ENCODE peak calls at places on chromosomes 1 and 21, in four cellular contexts. E is tibial nerve, V is aorta, F is OCI-LY7. K is an unnamed sample. For H3K4me1, the result is how much of the 10 kb centered on the place peaks cover.

GRCh38 chr1:185152187-185152767 is 4.5 kb downstream of the TRMT1L start:
- DNase-seq in E (no peak), V (no peak), F (no peak), K (no peak)

GRCh38 chr1:218547901-218548730 is 203.0 kb downstream of the TGFB2 start:
- DNase-seq in E (no peak), V (no peak), F (no peak), K (no peak)

GRCh38 chr1:233780049-233780448 is 124.4 kb upstream of the SLC35F3 start:
- DNase-seq in E (no peak), V (no peak), F (no peak), K (no peak)

GRCh38 chr1:210536263-210536961 is 207.7 kb downstream of the HHAT start:
- DNase-seq in E (no peak), V (no peak), F (no peak), K (no peak)

GRCh38 chr1:150567717-150568561 is 11.5 kb downstream of the MCL1 start:
- DNase-seq in E (peak), V (peak), F (peak), K (peak)

GRCh38 chr1:201593200-201593828 is 54.4 kb downstream of the NAV1 start:
- DNase-seq in E (peak), V (peak), F (no peak), K (peak)

GRCh38 chr1:147515046-147515869 is 26.0 kb upstream of the BCL9 start:
- DNase-seq in E (no peak), V (no peak), F (peak), K (no peak)

GRCh38 chr1:55259906-55260608 is 44.9 kb upstream of the USP24 start:
- DNase-seq in E (no peak), V (no peak), F (peak), K (no peak)

GRCh38 chr1:28540651-28541050 is 12.2 kb upstream of the TRNAU1AP start:
- DNase-seq in E (no peak), V (no peak), F (no peak), K (no peak)

GRCh38 chr1:89166705-89167104 is 9.1 kb downstream of the GBP7 start:
- DNase-seq in E (no peak), V (no peak), F (no peak), K (no peak)

GRCh38 chr1:61053712-61054608 is 28.4 kb upstream of the NFIA start:
- DNase-seq in E (peak), V (peak), F (no peak), K (no peak)

GRCh38 chr1:207317561-207317960 is 3.9 kb upstream of the CD55 start:
- DNase-seq in E (no peak), V (no peak), F (no peak), K (no peak)

GRCh38 chr21:33825898-33826297 is 89.7 kb downstream of the ATP5PO start:
- DNase-seq in E (peak), V (no peak), F (no peak), K (peak)

GRCh38 chr1:76677775-76678405 is 189.4 kb upstream of the ST6GALNAC5 start:
- DNase-seq in E (no peak), V (no peak), F (no peak), K (no peak)

GRCh38 chr1:206050655-206051235 is 2.2 kb upstream of the RHEX start:
- DNase-seq in E (no peak), V (peak), F (peak), K (no peak)

GRCh38 chr1:162310337-162310736 is 66.3 kb downstream of the SPATA46 start:
- DNase-seq in E (no peak), V (no peak), F (no peak), K (no peak)

GRCh38 chr1:228737613-228738012 is 2.3 kb downstream of the RHOU start:
- DNase-seq in E (no peak), V (no peak), F (no peak), K (no peak)
- H3K4me3 ChIP-seq in E (peak), V (peak), F (no peak), K (no peak)

DNA sequence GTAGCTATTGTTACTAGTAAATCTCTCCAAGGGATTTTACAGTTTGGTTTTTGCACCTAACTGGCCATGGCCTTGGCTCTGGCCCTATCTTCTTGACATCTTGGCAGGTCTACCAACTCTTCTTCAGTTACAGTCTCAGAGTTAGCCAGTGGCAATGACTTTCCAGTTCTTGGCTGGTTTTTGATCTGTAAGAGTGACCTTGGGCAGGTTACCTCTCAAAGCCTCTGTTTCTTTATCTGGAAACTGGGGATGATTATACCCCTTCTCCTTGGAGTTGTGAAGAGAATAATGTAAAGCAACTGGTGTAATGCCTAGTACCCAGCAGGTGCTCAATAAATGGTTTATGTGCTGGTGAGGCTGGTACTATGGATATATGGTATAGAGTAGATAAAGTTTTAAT is 6.7 kb downstream of the PHGDH start:
- DNase-seq in E (no peak), V (no peak), F (no peak), K (no peak)
- H3K4me1 ChIP-seq in E (under half), V (under half), F (under half), K (under half)

DNA sequence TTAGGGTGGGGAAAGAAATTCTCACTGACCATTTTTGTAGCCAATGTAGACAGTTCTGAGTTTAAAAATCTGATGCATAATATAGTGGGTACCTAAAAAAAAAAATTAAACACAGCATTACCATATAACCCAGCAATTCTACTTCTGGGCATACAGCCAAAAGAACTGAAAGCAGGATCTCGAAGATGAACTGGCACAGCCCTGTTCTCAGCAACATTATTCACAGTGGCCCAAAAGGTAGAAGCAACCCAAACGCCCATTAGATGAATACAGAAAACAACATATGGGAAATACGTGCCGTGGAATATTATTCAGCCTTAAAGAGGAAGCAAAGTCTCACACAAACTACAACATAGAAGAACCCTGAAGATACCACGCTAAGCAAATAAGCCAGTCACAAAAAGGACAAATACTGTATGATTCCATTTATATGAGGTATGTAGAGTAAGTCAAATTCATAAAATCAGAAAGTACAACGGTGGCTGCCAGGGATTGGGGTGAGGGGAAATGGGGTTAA is 54.4 kb downstream of the SIPA1L2 start:
- DNase-seq in E (no peak), V (no peak), F (no peak), K (no peak)
- H3K27ac ChIP-seq in E (peak), V (no peak), F (no peak), K (peak)

DNA sequence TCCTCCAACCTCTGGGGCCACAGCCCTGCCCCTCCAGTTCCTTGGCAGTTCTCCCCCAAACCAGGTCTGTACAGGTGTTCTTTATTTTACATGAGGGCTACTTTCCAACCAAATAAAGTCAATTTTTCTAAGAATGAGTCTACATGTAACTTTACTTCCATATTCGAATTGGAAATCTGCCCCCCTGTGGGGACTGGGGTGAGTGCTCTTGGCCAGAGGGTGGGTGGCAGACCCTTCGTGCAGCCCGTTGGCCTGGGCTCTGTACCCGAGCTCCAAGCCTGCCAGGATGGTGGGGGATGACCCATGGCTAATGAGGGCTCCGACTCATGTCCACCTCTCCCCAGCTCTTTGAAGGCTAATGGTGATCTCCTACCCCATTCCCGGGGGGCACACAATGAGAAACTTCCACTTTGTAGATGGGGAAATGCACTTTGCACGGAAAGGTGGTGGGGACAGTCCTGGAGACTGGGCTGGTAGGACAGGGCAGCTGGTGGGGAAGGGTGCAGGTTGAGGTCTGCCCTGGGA is 589 bp upstream of the CATSPER4 start:
- DNase-seq in E (no peak), V (no peak), F (no peak), K (no peak)
- H3K4me3 ChIP-seq in E (no peak), V (no peak), F (no peak), K (no peak)

GRCh38 chr1:230745071-230745470 is 2.1 kb upstream of the CAPN9 start:
- DNase-seq in E (no peak), V (no peak), F (no peak), K (no peak)

GRCh38 chr1:230747139-230747730 is at the start of gene CAPN9:
- DNase-seq in E (no peak), V (no peak), F (no peak), K (no peak)

GRCh38 chr1:230744382-230744781 is 2.8 kb upstream of the CAPN9 start:
- DNase-seq in E (no peak), V (no peak), F (no peak), K (no peak)

GRCh38 chr1:230747886-230748800 is 955 bp downstream of the CAPN9 start:
- DNase-seq in E (no peak), V (no peak), F (no peak), K (no peak)

DNA sequence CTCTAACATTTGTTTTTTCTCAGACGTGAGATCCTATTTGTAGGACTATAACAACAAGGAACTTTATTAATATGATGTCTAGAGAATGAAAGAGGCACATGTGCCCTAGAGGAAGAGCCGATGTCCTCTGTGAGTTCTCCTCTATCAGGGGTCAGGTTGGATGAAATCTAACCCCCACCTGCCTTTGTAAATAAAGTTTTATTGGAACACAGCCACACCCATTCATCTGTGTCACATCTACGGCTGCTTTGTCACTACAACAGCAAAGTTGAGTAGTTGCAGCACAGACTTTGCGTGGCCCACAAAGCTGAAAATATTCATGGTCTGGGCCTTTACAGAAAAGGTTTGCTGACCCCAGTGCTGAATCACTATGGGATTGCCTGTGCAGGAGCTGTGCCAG is 571 bp upstream of the CAPN9 start:
- DNase-seq in E (no peak), V (no peak), F (no peak), K (no peak)
- H3K4me1 ChIP-seq in E (under half), V (under half), F (under half), K (under half)

GRCh38 chr1:94983343-94983742 is 56.4 kb upstream of the CNN3 start:
- DNase-seq in E (no peak), V (no peak), F (no peak), K (peak)

GRCh38 chr1:94980049-94980908 is 53.4 kb upstream of the CNN3 start:
- DNase-seq in E (no peak), V (no peak), F (no peak), K (no peak)

GRCh38 chr1:94980909-94981252 is 54.0 kb upstream of the CNN3 start:
- DNase-seq in E (no peak), V (no peak), F (no peak), K (no peak)

GRCh38 chr1:94982403-94982802 is 55.5 kb upstream of the CNN3 start:
- DNase-seq in E (no peak), V (no peak), F (no peak), K (no peak)

GRCh38 chr1:94981574-94981973 is 54.7 kb upstream of the CNN3 start:
- DNase-seq in E (no peak), V (no peak), F (no peak), K (no peak)
- H3K27ac ChIP-seq in E (no peak), V (no peak), F (no peak), K (no peak)

K was measured in SJSA1.